ENCODE peak calls at places on chromosomes 4 and X, in ten cellular contexts. F is PC-3, H is neural progenitor cell, E is MM.1S, C is uterus, A is tibial artery, P is GM23338, S is pancreas, Y is suprapubic skin, L is A673. U is an unnamed sample. For H3K4me1, the result is how much of the 10 kb centered on the place peaks cover.

GRCh38 chr4:24010573-24010972 is 120.7 kb upstream of the PPARGC1A start:
- DNase-seq in F (no peak), H (no peak), E (no peak), C (no peak), A (no peak), P (no peak), S (no peak), Y (no peak), L (no peak), U (no peak)

GRCh38 chrX:70013483-70014222 is 36.1 kb downstream of the AWAT2 start:
- DNase-seq in F (no peak), H (no peak), E (no peak), C (no peak), A (no peak), P (no peak), S (no peak), Y (no peak), L (no peak), U (no peak)

GRCh38 chr4:122152699-122153328 is 683 bp downstream of the BLTP1 start:
- DNase-seq in F (peak), H (peak), E (peak), C (peak), A (peak), P (peak), S (peak), Y (peak), L (peak), U (no peak)

GRCh38 chr4:169418846-169419245 is 148.1 kb upstream of the SH3RF1 start:
- DNase-seq in F (no peak), H (no peak), E (no peak), C (no peak), A (no peak), P (no peak), S (no peak), Y (no peak), L (no peak), U (no peak)

GRCh38 chr4:101264550-101264949 is 82.8 kb downstream of the PPP3CA start:
- DNase-seq in F (peak), H (no peak), E (no peak), C (no peak), A (no peak), P (no peak), S (no peak), Y (no peak), L (no peak), U (no peak)

GRCh38 chrX:106415276-106415895 is 196.4 kb upstream of the RADX start:
- DNase-seq in F (peak), H (peak), E (peak), C (no peak), A (no peak), P (peak), S (no peak), Y (no peak), L (peak), U (no peak)

GRCh38 chr4:15198070-15198727 is 195.9 kb downstream of the CPEB2 start:
- DNase-seq in F (no peak), H (no peak), E (no peak), C (no peak), A (no peak), P (peak), S (no peak), Y (no peak), L (no peak), U (no peak)

GRCh38 chr4:3336389-3337356 is 43.9 kb downstream of the RGS12 start:
- DNase-seq in F (peak), H (no peak), E (no peak), C (no peak), A (no peak), P (no peak), S (no peak), Y (no peak), L (no peak), U (no peak)

GRCh38 chr4:140695483-140695882 is 60.7 kb downstream of the TBC1D9 start:
- DNase-seq in F (no peak), H (no peak), E (no peak), C (no peak), A (no peak), P (no peak), S (no peak), Y (no peak), L (no peak), U (no peak)

GRCh38 chr4:119307606-119308005 is 14.3 kb downstream of the FABP2 start:
- DNase-seq in F (no peak), H (no peak), E (no peak), C (no peak), A (no peak), P (no peak), S (no peak), Y (no peak), L (no peak), U (no peak)

GRCh38 chr4:41256131-41256739 is 493 bp upstream of the UCHL1 start:
- DNase-seq in F (no peak), H (peak), E (no peak), C (no peak), A (no peak), P (peak), S (no peak), Y (no peak), L (peak), U (no peak)

GRCh38 chr4:67122029-67122428 is 423.3 kb downstream of the CENPC start:
- DNase-seq in F (peak), H (peak), E (peak), C (no peak), A (no peak), P (peak), S (no peak), Y (no peak), L (peak), U (no peak)

GRCh38 chr4:17511041-17511949 is 595 bp downstream of the QDPR start:
- DNase-seq in F (peak), H (peak), E (peak), C (peak), A (peak), P (peak), S (peak), Y (peak), L (peak), U (peak)

GRCh38 chr4:122612540-122612939 is 8.3 kb downstream of the IL21 start:
- DNase-seq in F (peak), H (no peak), E (no peak), C (no peak), A (no peak), P (no peak), S (no peak), Y (no peak), L (no peak), U (no peak)

GRCh38 chr4:36046026-36046425 is 198.3 kb downstream of the ARAP2 start:
- DNase-seq in F (no peak), H (no peak), E (no peak), C (no peak), A (no peak), P (no peak), S (no peak), Y (no peak), L (no peak), U (no peak)

GRCh38 chr4:141587897-141588296 is 48.5 kb upstream of the IL15 start:
- DNase-seq in F (peak), H (no peak), E (no peak), C (no peak), A (no peak), P (no peak), S (no peak), Y (no peak), L (peak), U (no peak)

GRCh38 chr4:832108-832507 is 6.2 kb upstream of the CPLX1 start:
- DNase-seq in F (no peak), H (no peak), E (no peak), C (no peak), A (no peak), P (no peak), S (no peak), Y (no peak), L (no peak), U (peak)

GRCh38 chr4:181578911-181579310 is 664.3 kb upstream of the TENM3 start:
- DNase-seq in F (no peak), H (no peak), E (no peak), C (no peak), A (no peak), P (no peak), S (no peak), Y (no peak), L (no peak), U (no peak)

GRCh38 chr4:77332696-77333270 is 175.8 kb downstream of the CCNG2 start:
- DNase-seq in F (no peak), H (peak), E (no peak), C (no peak), A (no peak), P (no peak), S (no peak), Y (no peak), L (no peak), U (no peak)

GRCh38 chrX:150879855-150880807 is 18.3 kb downstream of the CD99L2 start:
- DNase-seq in F (no peak), H (no peak), E (peak), C (no peak), A (no peak), P (no peak), S (no peak), Y (no peak), L (no peak), U (no peak)

GRCh38 chr4:79673321-79673720 is 265.3 kb upstream of the GK2 start:
- DNase-seq in F (no peak), H (no peak), E (no peak), C (no peak), A (no peak), P (no peak), S (no peak), Y (no peak), L (no peak), U (no peak)

GRCh38 chr4:65968873-65969272 is 298.6 kb upstream of the EPHA5 start:
- DNase-seq in F (no peak), H (no peak), E (no peak), C (no peak), A (no peak), P (no peak), S (no peak), Y (no peak), L (peak), U (no peak)

GRCh38 chr4:94403735-94404134 is 48.0 kb upstream of the PDLIM5 start:
- DNase-seq in F (no peak), H (no peak), E (no peak), C (no peak), A (peak), P (no peak), S (no peak), Y (no peak), L (no peak), U (no peak)

GRCh38 chr4:76589402-76589801 is 154.4 kb downstream of the SHROOM3 start:
- DNase-seq in F (peak), H (peak), E (no peak), C (no peak), A (no peak), P (peak), S (no peak), Y (no peak), L (no peak), U (no peak)

GRCh38 chr4:4866124-4866832 is 6.8 kb downstream of the MSX1 start:
- DNase-seq in F (no peak), H (peak), E (no peak), C (no peak), A (no peak), P (peak), S (no peak), Y (no peak), L (peak), U (peak)

GRCh38 chr4:42843694-42844093 is 48.8 kb upstream of the GRXCR1 start:
- DNase-seq in F (no peak), H (no peak), E (no peak), C (no peak), A (no peak), P (no peak), S (no peak), Y (no peak), L (no peak), U (no peak)

GRCh38 chrX:148412006-148412405 is 88.4 kb upstream of the AFF2 start:
- DNase-seq in F (no peak), H (no peak), E (no peak), C (no peak), A (no peak), P (no peak), S (no peak), Y (no peak), L (no peak), U (no peak)

GRCh38 chr4:126627255-126627654 is 1005.5 kb upstream of the INTU start:
- DNase-seq in F (peak), H (peak), E (no peak), C (no peak), A (no peak), P (peak), S (no peak), Y (no peak), L (peak), U (no peak)

GRCh38 chr4:144750348-144750747 is 104.4 kb downstream of the HHIP start:
- DNase-seq in F (no peak), H (no peak), E (no peak), C (no peak), A (no peak), P (no peak), S (no peak), Y (no peak), L (no peak), U (no peak)

DNA sequence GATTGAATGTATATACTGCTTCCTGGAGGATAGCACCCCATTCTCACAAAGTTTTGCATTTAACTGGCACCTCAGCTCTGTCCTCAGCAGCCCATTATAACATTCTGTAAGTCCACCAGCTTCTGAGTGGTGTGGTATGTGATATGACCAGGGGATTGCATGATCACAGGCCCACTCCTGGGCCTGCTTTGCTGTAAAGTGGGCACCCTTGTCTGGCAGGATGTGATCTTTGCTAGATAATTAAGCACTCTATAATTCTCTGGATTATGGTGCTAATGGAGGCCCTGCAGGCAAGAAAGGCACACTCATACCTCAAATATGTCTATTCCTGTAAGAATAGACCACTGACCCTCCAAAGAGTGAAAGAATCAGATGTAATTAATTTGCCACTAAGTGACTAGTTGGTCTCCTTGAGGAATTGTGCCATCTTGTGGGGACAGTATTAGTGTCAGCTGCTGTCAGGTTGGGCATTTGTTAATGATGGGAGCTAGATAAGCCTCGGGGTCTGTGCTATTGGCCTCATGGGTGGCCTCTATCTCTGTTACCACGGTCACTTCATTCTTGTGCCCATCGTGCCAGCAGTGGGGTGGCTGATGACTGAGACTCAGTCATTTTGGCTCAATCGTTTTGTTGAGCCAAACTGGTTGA is 2.2 kb upstream of the CFI start:
- DNase-seq in F (peak), H (peak), E (peak), C (no peak), A (no peak), P (peak), S (peak), Y (no peak), L (peak), U (no peak)
- TF ChIP-seq CTCF in F (peak), H (peak), E (peak), C (no peak), A (peak), P (peak), S (peak), Y (no peak), L (peak), U (peak)

DNA sequence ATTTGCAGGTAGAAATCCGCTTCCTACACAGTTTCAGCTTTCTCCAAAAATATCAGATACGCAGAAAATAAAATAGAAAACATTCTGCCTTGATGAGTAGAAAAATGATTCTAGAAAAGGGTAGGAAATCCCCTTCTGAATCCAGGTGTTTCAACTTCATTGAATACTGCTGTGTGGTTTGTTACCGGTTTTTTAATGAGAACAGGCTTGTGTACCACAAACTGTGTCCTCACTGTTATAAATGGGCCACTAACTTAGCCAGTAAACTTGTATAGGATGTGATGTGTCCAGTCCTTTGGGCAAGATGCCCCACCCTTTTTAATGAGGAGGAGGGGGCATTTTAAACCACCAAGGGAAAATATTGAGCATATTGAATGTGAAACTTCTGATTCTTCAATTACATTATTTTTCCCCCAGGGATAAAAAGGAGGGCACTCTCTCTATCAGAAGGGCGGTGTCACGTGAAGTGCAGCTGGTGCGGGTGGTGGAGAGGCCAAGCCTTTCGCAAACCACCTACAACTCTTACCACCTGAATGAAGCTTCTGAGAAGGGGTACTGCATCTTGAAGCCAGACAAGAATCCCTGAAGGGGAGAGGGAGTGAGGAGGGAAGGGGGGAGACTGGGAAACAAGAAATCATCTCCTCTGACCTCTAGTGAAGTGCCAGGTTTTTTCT is 4.5 kb downstream of the CXXC4 start:
- DNase-seq in F (no peak), H (peak), E (peak), C (no peak), A (no peak), P (peak), S (peak), Y (no peak), L (no peak), U (no peak)
- H3K4me1 ChIP-seq in F (under half), H (half or more), E (under half), C (under half), A (under half), P (under half), S (under half), Y (under half), L (under half), U (under half)

DNA sequence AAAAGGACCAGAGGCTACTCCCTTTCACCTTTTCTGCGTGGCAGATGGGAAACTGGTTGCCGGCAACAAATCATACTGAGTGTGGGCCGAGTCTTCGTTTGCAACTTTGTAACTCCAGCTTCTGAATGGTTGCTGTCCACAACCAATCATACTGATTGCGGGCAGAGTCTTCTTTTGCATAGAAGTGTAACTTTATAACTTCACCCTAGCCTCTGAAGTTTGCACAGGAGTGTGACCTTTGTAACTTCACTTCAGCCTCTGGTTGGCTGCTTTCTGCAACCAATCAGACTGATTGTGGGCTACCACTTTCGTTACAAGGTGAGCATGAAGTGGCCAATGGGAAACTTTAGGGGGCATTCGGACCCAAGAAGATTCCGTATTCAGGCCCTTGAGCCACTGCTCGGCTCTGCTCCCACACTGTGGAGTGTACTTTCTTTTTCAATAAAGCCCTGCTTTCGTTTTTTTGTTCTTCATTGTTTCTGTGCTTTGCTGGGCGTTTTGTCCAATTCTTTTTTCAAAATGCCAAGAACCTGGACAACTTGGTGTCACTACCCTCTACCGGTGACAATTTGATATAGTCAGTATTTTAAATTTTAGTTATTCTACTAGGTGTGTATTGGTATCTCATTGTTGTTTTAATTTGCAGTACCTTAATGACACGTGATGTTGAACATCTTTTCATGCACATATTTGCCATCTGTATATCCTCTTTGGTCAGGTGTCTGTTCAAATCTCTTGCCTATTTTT is 9.0 kb upstream of the PAGE5 start:
- DNase-seq in F (peak), H (no peak), E (no peak), C (no peak), A (no peak), P (no peak), S (no peak), Y (no peak), L (no peak), U (no peak)
- TF ChIP-seq CTCF in F (no peak), H (no peak), E (peak), C (no peak), A (no peak), P (no peak), S (no peak), Y (no peak), L (no peak), U (no peak)

DNA sequence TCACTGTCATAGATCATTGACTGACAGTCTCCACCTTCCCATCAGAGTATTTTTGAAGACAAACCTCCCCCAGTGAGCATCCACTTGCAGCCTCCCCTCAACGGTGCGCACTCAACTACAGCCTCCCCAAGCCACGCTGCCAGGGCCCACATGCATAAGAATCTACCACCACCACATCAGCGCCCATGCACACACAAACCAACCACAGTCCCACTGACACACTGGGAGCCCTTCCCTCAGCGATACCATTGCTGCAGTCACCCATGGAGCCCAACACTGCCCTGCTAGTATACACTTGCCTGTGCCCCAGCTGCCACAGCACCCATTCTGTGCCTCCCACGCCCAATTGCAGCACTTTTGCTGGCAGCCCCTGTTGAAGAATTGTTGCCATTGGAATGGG is 132.9 kb downstream of the CHM start:
- DNase-seq in F (no peak), H (no peak), E (no peak), C (no peak), A (no peak), P (no peak), S (no peak), Y (no peak), L (no peak), U (no peak)
- H3K4me1 ChIP-seq in F (under half), H (under half), E (under half), C (under half), A (under half), P (under half), S (under half), Y (under half), L (under half), U (under half)

DNA sequence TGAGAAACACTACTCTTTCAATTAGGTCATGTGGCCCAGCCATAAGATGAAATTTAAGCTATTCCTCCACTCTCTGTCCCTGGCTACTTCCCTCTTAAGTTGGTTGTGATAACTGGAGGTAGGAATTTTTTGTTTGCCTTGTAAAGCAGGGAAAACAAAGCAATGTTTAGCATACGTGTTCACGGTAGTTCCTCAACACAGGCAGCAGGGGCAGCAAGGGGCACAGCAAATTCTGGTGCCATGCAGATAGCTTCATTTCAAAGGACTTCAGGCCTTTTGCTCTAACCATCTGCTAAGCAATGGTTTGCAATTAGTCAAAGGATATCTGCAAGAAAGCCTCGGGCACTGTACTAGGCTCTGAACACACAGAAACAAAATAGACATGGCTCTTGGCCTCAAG is 330.2 kb downstream of the ZIC3 start:
- DNase-seq in F (no peak), H (no peak), E (no peak), C (no peak), A (no peak), P (peak), S (no peak), Y (no peak), L (no peak), U (no peak)
- TF ChIP-seq CTCF in F (no peak), H (peak), E (no peak), C (no peak), A (no peak), P (peak), S (no peak), Y (no peak), L (peak), U (no peak)

GRCh38 chr4:7967501-7968261 is 28.0 kb upstream of the AFAP1 start:
- DNase-seq in F (no peak), H (no peak), E (no peak), C (no peak), A (no peak), P (no peak), S (no peak), Y (no peak), L (no peak), U (no peak)
- H3K4me1 ChIP-seq in F (half or more), H (under half), E (under half), C (under half), A (under half), P (under half), S (under half), Y (half or more), L (half or more), U (under half)

U was measured in RWPE2.